ENCODE peak calls at places on chromosomes 5 and 9, in nine cellular contexts. Y is tibial artery, X is psoas muscle, A is mammary epithelial cell, B is PC-9, G is A549, H is suprapubic skin, L is GM12878, U is GM23338. O is an unnamed sample.

GRCh38 chr5:110288766-110289165 is 437.7 kb downstream of the TMEM232 start:
- DNase-seq in X (no peak), B (no peak), G (no peak), A (peak), H (no peak), L (no peak), U (no peak), Y (no peak), O (no peak)

GRCh38 chr5:160363122-160363521 is 7.3 kb downstream of the C1QTNF2 start:
- DNase-seq in G (no peak), H (no peak), A (no peak), U (no peak), Y (no peak), X (no peak), L (no peak), B (no peak), O (no peak)

GRCh38 chr9:15211994-15212501 is 95.0 kb downstream of the TTC39B start:
- DNase-seq in L (no peak), X (no peak), B (no peak), U (no peak), H (no peak), G (no peak), A (no peak), Y (no peak), O (no peak)

GRCh38 chr9:20508242-20508641 is 114.1 kb downstream of the MLLT3 start:
- DNase-seq in B (no peak), X (no peak), L (no peak), G (no peak), A (no peak), Y (no peak), U (no peak), H (no peak), O (no peak)

GRCh38 chr5:149629421-149629820 is 48.1 kb downstream of the ARHGEF37 start:
- DNase-seq in A (no peak), H (no peak), X (no peak), Y (no peak), G (no peak), B (no peak), L (no peak), U (no peak), O (no peak)

GRCh38 chr9:35914307-35914807 is 5.1 kb downstream of the SPAAR start:
- DNase-seq in H (no peak), X (peak), G (peak), L (no peak), U (peak), B (peak), A (no peak), Y (no peak), O (no peak)

GRCh38 chr9:121350993-121351561 is 19.0 kb downstream of the STOM start:
- DNase-seq in G (no peak), A (peak), B (peak), L (no peak), U (no peak), H (peak), X (peak), Y (peak), O (peak)

GRCh38 chr9:38066907-38067610 is 2.0 kb downstream of the SHB start:
- DNase-seq in U (peak), X (peak), A (peak), B (no peak), L (no peak), Y (peak), G (no peak), H (no peak), O (peak)

GRCh38 chr9:128405077-128405779 is 15.4 kb upstream of the CERCAM start:
- DNase-seq in U (peak), A (no peak), L (no peak), Y (no peak), H (no peak), G (no peak), B (no peak), X (no peak), O (no peak)

GRCh38 chr5:100550531-100551036 is 15.4 kb downstream of the FAM174A start:
- DNase-seq in L (peak), B (no peak), G (no peak), H (no peak), Y (no peak), U (no peak), A (no peak), X (peak), O (no peak)

GRCh38 chr5:64195981-64196380 is 30.3 kb downstream of the RNF180 start:
- DNase-seq in U (no peak), Y (no peak), X (no peak), A (no peak), L (no peak), H (no peak), G (no peak), B (no peak), O (no peak)

GRCh38 chr9:77021289-77021927 is 2.0 kb downstream of the FOXB2 start:
- DNase-seq in H (no peak), X (no peak), L (no peak), G (no peak), U (no peak), A (no peak), B (no peak), Y (no peak), O (no peak)

GRCh38 chr9:136086951-136087740 is 7.9 kb downstream of the NACC2 start:
- DNase-seq in G (no peak), Y (peak), B (no peak), X (peak), U (no peak), L (no peak), A (no peak), H (no peak), O (no peak)

GRCh38 chr5:14450055-14450524 is 131.5 kb upstream of the OTULINL start:
- DNase-seq in B (no peak), H (peak), G (no peak), Y (peak), U (no peak), A (no peak), X (peak), L (no peak), O (no peak)

DNA sequence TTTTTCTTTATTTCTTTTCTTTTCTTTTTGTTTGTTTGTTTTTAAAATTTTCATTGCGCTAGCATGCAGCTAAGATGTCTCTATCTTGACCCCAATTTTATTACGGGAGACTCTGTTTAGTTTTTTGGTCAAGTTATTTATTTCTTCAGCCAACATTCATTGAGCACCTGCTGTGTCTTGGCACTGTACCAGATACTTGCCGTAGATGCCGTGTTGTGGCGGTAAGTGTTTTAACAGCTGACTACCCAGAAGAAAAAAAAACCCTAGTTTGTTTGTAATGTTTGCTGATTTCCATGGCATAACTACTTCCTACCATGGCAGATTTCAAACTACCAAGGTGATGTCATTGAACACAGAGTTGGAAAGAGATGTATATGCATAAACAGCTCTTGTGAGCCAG is 65.0 kb downstream of the UGCG start:
- DNase-seq in U (no peak), A (no peak), H (no peak), G (no peak), L (no peak), X (no peak), Y (no peak), B (no peak), O (no peak)
- TF ChIP-seq CTCF in U (no peak), A (no peak), H (no peak), G (no peak), L (no peak), X (no peak), Y (no peak), B (no peak), O (no peak)

GRCh38 chr5:146066968-146067367 is 38.4 kb downstream of the PLAC8L1 start:
- DNase-seq in G (no peak), Y (no peak), H (no peak), B (no peak), U (no peak), L (no peak), A (no peak), X (no peak), O (no peak)
- H3K27ac ChIP-seq in G (no peak), Y (no peak), H (no peak), B (no peak), U (no peak), L (no peak), A (no peak), X (no peak), O (no peak)

GRCh38 chr9:126550891-126551351 is 62.8 kb upstream of the LMX1B start:
- DNase-seq in L (no peak), A (no peak), Y (no peak), G (no peak), X (no peak), U (no peak), H (no peak), B (no peak), O (no peak)
- TF ChIP-seq CTCF in L (no peak), A (no peak), Y (no peak), G (no peak), X (no peak), U (no peak), H (no peak), B (no peak), O (no peak)

DNA sequence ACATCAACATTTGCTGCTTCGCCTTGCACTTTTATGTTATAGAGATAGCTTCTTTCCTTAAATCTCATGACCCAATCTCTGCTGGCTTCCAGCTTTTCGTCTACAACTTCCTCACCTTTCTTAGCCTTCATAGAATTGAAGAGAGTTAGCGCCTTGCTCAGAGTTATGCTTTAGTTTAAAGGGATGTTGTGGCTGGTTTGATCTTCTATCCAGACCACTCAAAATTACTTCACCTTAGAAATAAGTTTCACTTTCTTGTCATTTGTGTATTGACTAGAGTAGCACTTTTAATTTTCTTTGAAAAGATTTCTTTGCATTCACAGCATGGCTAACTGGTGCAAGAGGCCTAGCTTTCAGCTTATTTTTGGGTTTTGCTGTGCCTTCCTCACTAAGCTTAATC is 414.2 kb downstream of the ZNF608 start:
- DNase-seq in A (no peak), U (no peak), X (no peak), L (no peak), Y (no peak), B (no peak), H (no peak), G (no peak), O (no peak)
- H3K27ac ChIP-seq in A (no peak), U (no peak), X (no peak), L (no peak), Y (no peak), B (no peak), H (no peak), G (no peak), O (no peak)

GRCh38 chr5:56595561-56595960 is 219.8 kb upstream of the MAP3K1 start:
- DNase-seq in U (no peak), Y (no peak), L (no peak), X (no peak), G (no peak), A (no peak), B (no peak), H (no peak), O (no peak)
- TF ChIP-seq CTCF in U (no peak), Y (no peak), L (no peak), X (no peak), G (no peak), A (no peak), B (no peak), H (no peak), O (no peak)

GRCh38 chr9:123455187-123455586 is 99.2 kb downstream of the CRB2 start:
- DNase-seq in Y (peak), X (no peak), U (no peak), G (no peak), L (no peak), A (no peak), H (no peak), B (no peak), O (no peak)

GRCh38 chr9:123453058-123453667 is 97.2 kb downstream of the CRB2 start:
- DNase-seq in U (no peak), L (no peak), Y (no peak), G (no peak), H (peak), B (no peak), X (no peak), A (no peak), O (no peak)

GRCh38 chr9:123456011-123456410 is 100.0 kb downstream of the CRB2 start:
- DNase-seq in L (no peak), H (no peak), G (no peak), X (no peak), B (no peak), Y (no peak), A (no peak), U (no peak), O (no peak)

GRCh38 chr9:123451011-123451410 is 95.0 kb downstream of the CRB2 start:
- DNase-seq in L (no peak), A (no peak), B (no peak), H (peak), U (no peak), G (no peak), Y (no peak), X (no peak), O (no peak)

DNA sequence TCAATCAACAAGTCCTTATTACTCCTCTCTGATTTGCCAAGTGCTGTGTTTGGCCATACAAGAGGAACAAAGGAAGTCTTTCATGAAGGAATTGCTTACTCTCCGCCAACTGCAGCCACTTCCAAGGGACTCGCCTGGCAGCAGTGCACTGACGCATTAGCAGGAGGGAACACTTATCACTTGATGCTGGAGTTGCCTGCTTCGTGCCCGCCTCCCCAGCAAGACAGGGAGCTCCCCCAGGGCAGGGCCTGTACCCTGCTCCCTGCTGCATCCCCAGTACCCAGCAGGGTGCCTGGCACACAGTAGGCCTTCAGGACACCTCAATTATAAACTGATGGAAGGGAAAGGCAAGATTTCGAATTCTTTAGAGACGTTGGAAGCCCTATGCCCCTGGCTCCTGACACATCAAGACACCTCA is 97.9 kb downstream of the CRB2 start:
- DNase-seq in B (no peak), H (peak), G (no peak), L (no peak), A (no peak), X (no peak), Y (no peak), U (no peak), O (no peak)
- H3K27ac ChIP-seq in B (no peak), H (no peak), G (no peak), L (no peak), A (no peak), X (no peak), Y (no peak), U (no peak), O (no peak)

DNA sequence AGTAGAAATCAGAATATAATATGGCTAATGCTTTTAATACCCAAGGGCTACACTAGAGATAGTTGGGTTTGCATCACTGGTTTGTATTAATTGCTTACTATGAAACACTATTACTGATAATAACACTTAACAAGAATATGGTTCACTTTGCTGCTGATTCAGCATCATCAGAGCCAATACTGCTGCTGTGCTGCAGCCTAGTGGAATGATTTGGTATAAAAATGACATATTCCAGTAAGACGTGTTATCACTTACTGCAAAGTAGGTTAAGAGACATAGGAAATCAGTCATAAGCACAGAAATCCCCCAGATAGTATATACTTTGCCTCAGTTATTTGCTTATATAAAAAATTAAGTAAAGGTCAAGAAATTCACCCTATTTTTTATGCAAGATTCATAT is 2.8 kb downstream of the CDH10 start:
- DNase-seq in G (no peak), U (peak), L (no peak), X (no peak), B (peak), H (no peak), Y (no peak), A (peak), O (no peak)
- TF ChIP-seq CTCF in G (peak), U (peak), L (no peak), X (peak), B (peak), H (no peak), Y (peak), A (peak), O (no peak)

GRCh38 chr9:112332272-112332671 is 1.1 kb downstream of the PTBP3 start:
- DNase-seq in B (no peak), L (no peak), G (no peak), H (no peak), X (no peak), Y (no peak), U (no peak), A (no peak), O (no peak)
- H3K27ac ChIP-seq in B (peak), L (peak), G (peak), H (peak), X (peak), Y (peak), U (peak), A (peak), O (peak)

DNA sequence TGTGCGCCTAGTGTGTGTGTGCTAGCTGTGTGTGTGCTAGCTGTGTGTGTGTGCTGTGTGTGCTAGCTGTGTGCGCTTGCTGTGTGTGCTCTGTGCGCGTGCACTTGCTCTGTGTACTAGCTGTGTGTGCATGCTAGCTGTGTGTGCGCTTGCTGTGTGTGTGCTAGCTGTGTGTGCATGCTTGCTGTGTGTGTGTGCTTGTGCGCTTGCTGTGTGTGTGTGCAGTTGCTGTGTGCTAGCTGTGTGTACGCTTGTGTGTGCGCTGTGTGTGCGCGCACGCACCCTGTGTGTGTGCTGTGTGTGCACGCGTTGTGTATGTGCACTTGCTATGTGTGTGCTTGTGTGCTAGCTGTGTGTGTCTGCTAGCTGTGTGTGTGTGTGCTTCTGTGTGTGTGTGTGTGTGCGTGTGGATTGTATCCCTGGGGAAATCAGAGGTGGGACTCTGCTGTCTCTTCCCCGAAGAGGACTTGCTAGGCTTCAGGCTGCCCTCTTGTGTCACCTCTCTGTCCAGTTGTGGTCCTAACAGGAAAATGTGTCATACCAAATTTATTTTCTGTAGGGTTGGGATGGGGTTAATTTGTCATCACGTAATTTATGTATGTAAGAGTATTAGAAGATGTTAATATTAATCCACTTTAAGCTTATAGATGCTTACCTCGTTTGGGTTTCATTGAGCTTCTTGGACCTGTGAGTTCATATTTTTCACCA is 38.9 kb downstream of the TPPP start:
- DNase-seq in A (no peak), L (no peak), X (no peak), B (no peak), Y (no peak), G (no peak), U (no peak), H (peak), O (no peak)
- TF ChIP-seq CTCF in A (no peak), L (no peak), X (no peak), B (no peak), Y (no peak), G (no peak), U (no peak), H (no peak), O (no peak)

GRCh38 chr5:115623632-115624031 is 2.2 kb downstream of the TMED7 start:
- DNase-seq in G (no peak), L (no peak), U (no peak), H (no peak), B (no peak), X (no peak), Y (no peak), A (no peak), O (no peak)
- H3K27ac ChIP-seq in G (no peak), L (peak), U (no peak), H (no peak), B (no peak), X (peak), Y (no peak), A (peak), O (no peak)